ENCODE peak calls at places on chromosome 3, in four cellular contexts. One of them, this sample, is unnamed.

GRCh38 chr3:40516201-40516600 is 8.6 kb upstream of the ZNF621 start:
- DNase-seq in vagina: no peak
- DNase-seq in right atrium auricular region: no peak
- DNase-seq in PC-9: no peak
- DNase-seq in this sample: no peak

GRCh38 chr3:24263069-24263668 is 231.5 kb downstream of the THRB start:
- DNase-seq in vagina: no peak
- DNase-seq in right atrium auricular region: no peak
- DNase-seq in PC-9: no peak
- DNase-seq in this sample: no peak

GRCh38 chr3:34132069-34132677 is 333.7 kb downstream of the PDCD6IP start:
- DNase-seq in vagina: no peak
- DNase-seq in right atrium auricular region: no peak
- DNase-seq in PC-9: no peak
- DNase-seq in this sample: no peak

GRCh38 chr3:36965440-36965839 is 20.6 kb upstream of the TRANK1 start:
- DNase-seq in vagina: no peak
- DNase-seq in right atrium auricular region: no peak
- DNase-seq in PC-9: peak; percentile 25
- DNase-seq in this sample: no peak

GRCh38 chr3:139654637-139655365 is 23.0 kb downstream of the NMNAT3 start:
- DNase-seq in vagina: no peak
- DNase-seq in right atrium auricular region: no peak
- DNase-seq in PC-9: no peak
- DNase-seq in this sample: no peak

GRCh38 chr3:32577621-32578556 is 7.2 kb upstream of the DYNC1LI1 start:
- DNase-seq in vagina: no peak
- DNase-seq in right atrium auricular region: peak; percentile 59
- DNase-seq in PC-9: no peak
- DNase-seq in this sample: no peak

GRCh38 chr3:123385981-123386380 is 62.9 kb downstream of the ADCY5 start:
- DNase-seq in vagina: no peak
- DNase-seq in right atrium auricular region: no peak
- DNase-seq in PC-9: peak; percentile 55
- DNase-seq in this sample: no peak

GRCh38 chr3:123821920-123822319 is 62.2 kb downstream of the MYLK start:
- DNase-seq in vagina: peak; percentile 13
- DNase-seq in right atrium auricular region: no peak
- DNase-seq in PC-9: no peak
- DNase-seq in this sample: no peak

GRCh38 chr3:64266065-64266874 is 41.0 kb upstream of the PRICKLE2 start:
- DNase-seq in vagina: peak; percentile 97
- DNase-seq in right atrium auricular region: no peak
- DNase-seq in PC-9: no peak
- DNase-seq in this sample: no peak

GRCh38 chr3:136186330-136186729 is 9.8 kb downstream of the MSL2 start:
- DNase-seq in vagina: no peak
- DNase-seq in right atrium auricular region: no peak
- DNase-seq in PC-9: peak; percentile 28
- DNase-seq in this sample: no peak

GRCh38 chr3:56373386-56373785 is 94.9 kb downstream of the ERC2 start:
- DNase-seq in vagina: no peak
- DNase-seq in right atrium auricular region: no peak
- DNase-seq in PC-9: no peak
- DNase-seq in this sample: no peak

GRCh38 chr3:99419111-99419510 is 219.3 kb upstream of the COL8A1 start:
- DNase-seq in vagina: no peak
- DNase-seq in right atrium auricular region: no peak
- DNase-seq in PC-9: no peak
- DNase-seq in this sample: no peak

GRCh38 chr3:169772530-169772950 is 656 bp upstream of the MYNN start:
- DNase-seq in vagina: no peak
- DNase-seq in right atrium auricular region: peak; percentile 81
- DNase-seq in PC-9: peak; percentile 80
- DNase-seq in this sample: no peak

GRCh38 chr3:110774496-110775265 is 296.9 kb upstream of the NECTIN3 start:
- DNase-seq in vagina: no peak
- DNase-seq in right atrium auricular region: no peak
- DNase-seq in PC-9: no peak
- DNase-seq in this sample: no peak

GRCh38 chr3:119427669-119428068 is 35.7 kb downstream of the TMEM39A start:
- DNase-seq in vagina: no peak
- DNase-seq in right atrium auricular region: no peak
- DNase-seq in PC-9: no peak
- DNase-seq in this sample: no peak

GRCh38 chr3:173221010-173221409 is 80.0 kb upstream of the SPATA16 start:
- DNase-seq in vagina: no peak
- DNase-seq in right atrium auricular region: no peak
- DNase-seq in PC-9: peak; percentile 11
- DNase-seq in this sample: no peak

GRCh38 chr3:195139091-195139875 is 131.7 kb downstream of the XXYLT1 start:
- DNase-seq in vagina: no peak
- DNase-seq in right atrium auricular region: no peak
- DNase-seq in PC-9: peak; percentile 56
- DNase-seq in this sample: no peak

GRCh38 chr3:111913163-111913763 is 54.2 kb downstream of the PHLDB2 start:
- DNase-seq in vagina: no peak
- DNase-seq in right atrium auricular region: no peak
- DNase-seq in PC-9: no peak
- DNase-seq in this sample: no peak

DNA sequence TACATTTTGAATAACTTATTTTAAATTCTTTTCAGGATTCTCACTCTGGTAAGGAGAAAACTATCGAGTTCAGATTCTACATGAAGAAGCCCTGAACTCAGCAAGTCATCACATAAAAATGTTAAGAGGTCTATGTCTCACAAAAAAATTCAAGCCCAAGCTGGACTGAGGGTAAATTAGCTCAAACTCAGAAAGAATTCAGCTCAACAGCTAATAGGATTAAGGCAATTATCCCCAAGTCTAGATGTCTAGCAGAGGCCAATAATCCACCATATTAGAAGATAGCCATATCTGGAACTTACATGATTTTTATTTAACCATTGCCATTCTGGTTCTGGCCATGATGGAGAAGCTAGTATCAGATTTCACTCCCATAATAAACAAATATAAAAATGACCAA is 909.7 kb downstream of the PLOD2 start:
- DNase-seq in vagina: no peak
- DNase-seq in right atrium auricular region: no peak
- DNase-seq in PC-9: no peak
- DNase-seq in this sample: no peak
- H3K9me3 ChIP-seq in vagina: peaks cover 6% of the 10 kb centered on the region
- H3K9me3 ChIP-seq in right atrium auricular region: no peaks in the 10 kb centered on the region
- H3K9me3 ChIP-seq in PC-9: no peaks in the 10 kb centered on the region
- H3K9me3 ChIP-seq in this sample: no peaks in the 10 kb centered on the region

GRCh38 chr3:21013566-21013965 is 737.4 kb downstream of the ZNF385D start:
- DNase-seq in vagina: no peak
- DNase-seq in right atrium auricular region: no peak
- DNase-seq in PC-9: no peak
- DNase-seq in this sample: no peak
- H3K9me3 ChIP-seq in vagina: no peaks in the 10 kb centered on the region
- H3K9me3 ChIP-seq in right atrium auricular region: no peaks in the 10 kb centered on the region
- H3K9me3 ChIP-seq in PC-9: no peaks in the 10 kb centered on the region
- H3K9me3 ChIP-seq in this sample: no peaks in the 10 kb centered on the region

GRCh38 chr3:143604849-143605660 is 243.2 kb downstream of the SLC9A9 start:
- DNase-seq in vagina: no peak
- DNase-seq in right atrium auricular region: no peak
- DNase-seq in PC-9: no peak
- DNase-seq in this sample: no peak

GRCh38 chr3:143605661-143605950 is 242.7 kb downstream of the SLC9A9 start:
- DNase-seq in vagina: no peak
- DNase-seq in right atrium auricular region: no peak
- DNase-seq in PC-9: no peak
- DNase-seq in this sample: no peak

GRCh38 chr3:143601738-143602480 is 246.4 kb downstream of the SLC9A9 start:
- DNase-seq in vagina: no peak
- DNase-seq in right atrium auricular region: no peak
- DNase-seq in PC-9: no peak
- DNase-seq in this sample: no peak

GRCh38 chr3:143603774-143604173 is 244.5 kb downstream of the SLC9A9 start:
- DNase-seq in vagina: no peak
- DNase-seq in right atrium auricular region: no peak
- DNase-seq in PC-9: no peak
- DNase-seq in this sample: no peak

DNA sequence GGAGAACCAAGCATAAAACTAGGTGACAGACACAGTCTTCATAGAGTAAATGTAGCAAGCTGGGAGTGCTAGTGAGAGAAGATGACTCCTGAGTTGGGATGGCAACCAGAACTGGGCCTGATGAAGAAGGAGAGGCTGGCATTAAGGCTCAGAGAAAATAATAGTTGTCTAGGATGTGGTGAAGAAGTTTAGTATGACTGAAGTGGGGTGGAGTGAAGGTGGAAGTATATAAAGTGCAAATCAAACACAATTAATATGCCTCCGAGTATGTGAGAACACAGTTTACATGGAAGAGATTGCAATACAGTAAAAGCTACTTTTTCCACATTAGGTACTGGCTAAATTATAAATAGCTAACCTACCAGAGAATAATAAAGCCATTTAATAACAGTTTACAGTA is 243.9 kb downstream of the SLC9A9 start:
- DNase-seq in vagina: no peak
- DNase-seq in right atrium auricular region: no peak
- DNase-seq in PC-9: no peak
- DNase-seq in this sample: no peak
- H3K9me3 ChIP-seq in vagina: no peaks in the 10 kb centered on the region
- H3K9me3 ChIP-seq in right atrium auricular region: no peaks in the 10 kb centered on the region
- H3K9me3 ChIP-seq in PC-9: no peaks in the 10 kb centered on the region
- H3K9me3 ChIP-seq in this sample: no peaks in the 10 kb centered on the region

DNA sequence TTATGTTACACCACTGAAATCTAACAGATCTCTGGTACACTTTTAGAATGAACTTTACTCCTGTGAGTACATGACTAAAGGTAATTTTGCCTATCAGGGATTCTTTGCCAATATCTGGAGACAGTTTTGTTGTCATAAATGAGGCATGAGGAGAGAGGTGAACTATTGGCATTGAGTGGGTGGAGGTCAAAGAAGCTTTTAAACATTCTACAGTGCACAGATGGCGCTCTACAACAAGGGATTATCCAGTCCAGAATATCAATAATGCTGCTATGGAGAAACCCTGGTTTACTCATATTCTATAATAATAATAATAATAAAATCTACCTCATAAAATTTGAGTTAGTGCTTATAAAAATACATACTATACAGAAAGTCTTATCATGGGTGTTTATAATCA is 702.3 kb downstream of the SI start:
- DNase-seq in vagina: no peak
- DNase-seq in right atrium auricular region: no peak
- DNase-seq in PC-9: no peak
- DNase-seq in this sample: no peak
- H3K9me3 ChIP-seq in vagina: no peaks in the 10 kb centered on the region
- H3K9me3 ChIP-seq in right atrium auricular region: no peaks in the 10 kb centered on the region
- H3K9me3 ChIP-seq in PC-9: no peaks in the 10 kb centered on the region
- H3K9me3 ChIP-seq in this sample: no peaks in the 10 kb centered on the region

DNA sequence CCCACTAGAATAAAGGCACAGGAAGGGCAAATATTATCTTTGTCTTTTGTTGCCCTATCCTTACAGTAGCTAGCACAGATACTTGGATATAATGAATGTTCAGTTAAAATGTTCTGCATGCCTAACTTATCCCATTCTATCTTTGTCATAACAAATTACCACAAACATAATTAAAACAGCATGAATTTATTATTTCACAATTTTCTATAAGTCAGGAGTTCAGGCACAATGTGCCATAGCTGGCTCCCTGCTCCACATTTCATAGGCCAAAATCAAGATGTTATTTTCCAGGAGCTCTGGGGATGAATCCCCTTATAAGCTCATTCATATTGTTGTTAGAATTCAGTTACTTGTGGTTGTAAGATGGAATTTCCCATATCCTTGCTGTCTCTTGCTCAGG is 975.5 kb downstream of the IGSF11 start:
- DNase-seq in vagina: no peak
- DNase-seq in right atrium auricular region: no peak
- DNase-seq in PC-9: no peak
- DNase-seq in this sample: no peak
- H3K9me3 ChIP-seq in vagina: no peaks in the 10 kb centered on the region
- H3K9me3 ChIP-seq in right atrium auricular region: no peaks in the 10 kb centered on the region
- H3K9me3 ChIP-seq in PC-9: no peaks in the 10 kb centered on the region
- H3K9me3 ChIP-seq in this sample: no peaks in the 10 kb centered on the region

GRCh38 chr3:155241559-155241958 is 51.9 kb downstream of the STRIT1 start:
- DNase-seq in vagina: no peak
- DNase-seq in right atrium auricular region: no peak
- DNase-seq in PC-9: no peak
- DNase-seq in this sample: no peak

GRCh38 chr3:155239960-155240359 is 53.5 kb downstream of the STRIT1 start:
- DNase-seq in vagina: no peak
- DNase-seq in right atrium auricular region: no peak
- DNase-seq in PC-9: no peak
- DNase-seq in this sample: no peak

GRCh38 chr3:155236473-155236872 is 57.0 kb downstream of the STRIT1 start:
- DNase-seq in vagina: no peak
- DNase-seq in right atrium auricular region: no peak
- DNase-seq in PC-9: no peak
- DNase-seq in this sample: no peak

GRCh38 chr3:155242342-155242741 is 51.1 kb downstream of the STRIT1 start:
- DNase-seq in vagina: no peak
- DNase-seq in right atrium auricular region: no peak
- DNase-seq in PC-9: no peak
- DNase-seq in this sample: no peak

DNA sequence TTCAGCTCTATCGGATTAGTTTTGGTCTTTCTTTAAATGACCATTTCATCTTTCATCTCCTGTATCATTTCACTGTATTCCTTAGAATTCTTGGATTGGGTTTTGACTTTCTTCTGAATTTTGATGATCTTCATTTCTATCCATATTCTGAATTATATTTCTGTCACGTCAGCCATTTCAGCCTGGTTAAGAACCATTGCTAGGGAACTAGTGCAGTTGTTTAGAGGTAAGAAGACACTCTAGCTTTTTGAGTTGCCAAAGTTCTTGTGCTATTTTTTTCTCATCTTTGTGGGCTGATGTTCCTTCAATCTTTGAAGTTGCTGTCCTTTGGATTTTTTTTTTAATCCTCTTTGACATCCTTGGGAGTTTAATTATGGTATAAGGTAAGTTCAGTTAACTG is 54.6 kb downstream of the STRIT1 start:
- DNase-seq in vagina: no peak
- DNase-seq in right atrium auricular region: no peak
- DNase-seq in PC-9: no peak
- DNase-seq in this sample: no peak
- H3K9me3 ChIP-seq in vagina: no peaks in the 10 kb centered on the region
- H3K9me3 ChIP-seq in right atrium auricular region: no peaks in the 10 kb centered on the region
- H3K9me3 ChIP-seq in PC-9: peaks cover 4% of the 10 kb centered on the region
- H3K9me3 ChIP-seq in this sample: no peaks in the 10 kb centered on the region